ENCODE peak calls at places on chromosomes 7 and 10, in nine cellular contexts. D is small intestine; Q is lower lobe of right lung; W is adrenal gland; V is transverse colon; P is HAP-1; B is IMR-90; F is CD4-positive, CD25-positive, alpha-beta regulatory T cell; Z is keratinocyte. E is an unnamed sample.
A peak's percentile ranks its signal among the peaks of the same experiment; 100 is the strongest.

GRCh38 chr10:22716943-22717342 is 2.6 kb upstream of the PIP4K2A start:
- DNase-seq in D (no peak), Q (no peak), W (no peak), V (no peak), P (no peak), B (no peak), F (no peak), Z (no peak), E (no peak)

GRCh38 chr10:44417761-44418160 is 32.9 kb upstream of the CXCL12 start:
- DNase-seq in D (no peak), Q (no peak), W (no peak), V (no peak), P (no peak), B (no peak), F (no peak), Z (no peak), E (no peak)

GRCh38 chr10:89567566-89568245 is 32.3 kb upstream of the SLC16A12 start:
- DNase-seq in D (no peak), Q (no peak), W (no peak), V (no peak), P (no peak), B (peak; percentile 23), F (no peak), Z (no peak), E (no peak)

GRCh38 chr10:76036962-76037361 is 605.5 kb downstream of the LRMDA start:
- DNase-seq in D (peak; percentile 81), Q (no peak), W (no peak), V (peak; percentile 51), P (no peak), B (no peak), F (no peak), Z (no peak), E (no peak)

GRCh38 chr10:132397036-132397541 is at the start of gene PWWP2B:
- DNase-seq in D (peak; percentile 49), Q (peak; percentile 78), W (peak; percentile 70), V (peak; percentile 72), P (no peak), B (peak; percentile 19), F (peak; percentile 56), Z (no peak), E (peak; percentile 48)

GRCh38 chr10:76922666-76923065 is 714.9 kb downstream of the KCNMA1 start:
- DNase-seq in D (no peak), Q (no peak), W (no peak), V (no peak), P (no peak), B (no peak), F (no peak), Z (no peak), E (no peak)

GRCh38 chr10:114174462-114175190 is 623 bp upstream of the CCDC186 start:
- DNase-seq in D (no peak), Q (peak; percentile 82), W (peak; percentile 77), V (no peak), P (no peak), B (peak; percentile 39), F (no peak), Z (no peak), E (no peak)

GRCh38 chr10:132292972-132293415 is 14.8 kb downstream of the STK32C start:
- DNase-seq in D (no peak), Q (peak; percentile 34), W (no peak), V (peak; percentile 5), P (no peak), B (no peak), F (no peak), Z (no peak), E (no peak)

GRCh38 chr10:42593284-42593683 is 45.1 kb downstream of the ZNF33B start:
- DNase-seq in D (no peak), Q (no peak), W (no peak), V (no peak), P (no peak), B (no peak), F (no peak), Z (no peak), E (no peak)

GRCh38 chr10:133292919-133293809 is 15.5 kb downstream of the TUBGCP2 start:
- DNase-seq in D (no peak), Q (no peak), W (no peak), V (no peak), P (no peak), B (peak; percentile 75), F (no peak), Z (peak; percentile 78), E (no peak)

GRCh38 chr10:43249962-43250624 is 16.8 kb downstream of the RASGEF1A start:
- DNase-seq in D (no peak), Q (peak; percentile 35), W (peak; percentile 3), V (no peak), P (no peak), B (no peak), F (no peak), Z (no peak), E (no peak)

GRCh38 chr7:49775065-49775948 is 1.9 kb downstream of the VWC2 start:
- DNase-seq in D (no peak), Q (peak; percentile 47), W (no peak), V (peak; percentile 11), P (no peak), B (no peak), F (no peak), Z (no peak), E (peak; percentile 60)

GRCh38 chr7:13069832-13070231 is 382.4 kb downstream of the ARL4A start:
- DNase-seq in D (no peak), Q (no peak), W (no peak), V (no peak), P (no peak), B (peak; percentile 61), F (no peak), Z (no peak), E (no peak)

GRCh38 chr7:110835209-110835608 is 255.7 kb upstream of the LRRN3 start:
- DNase-seq in D (peak; percentile 59), Q (no peak), W (peak; percentile 31), V (peak; percentile 23), P (no peak), B (no peak), F (peak; percentile 14), Z (no peak), E (no peak)

GRCh38 chr10:46273506-46274477 is 13.0 kb upstream of the ANTXRL start:
- DNase-seq in D (no peak), Q (no peak), W (no peak), V (no peak), P (no peak), B (no peak), F (no peak), Z (no peak), E (no peak)

GRCh38 chr7:93053946-93054943 is 63.5 kb downstream of the SAMD9 start:
- DNase-seq in D (peak; percentile 36), Q (no peak), W (peak; percentile 9), V (peak; percentile 36), P (no peak), B (no peak), F (no peak), Z (no peak), E (no peak)

GRCh38 chr10:107502263-107502979 is 337.9 kb upstream of the SORCS1 start:
- DNase-seq in D (no peak), Q (no peak), W (no peak), V (no peak), P (no peak), B (no peak), F (no peak), Z (no peak), E (no peak)

GRCh38 chr7:130065500-130066152 is 4.7 kb upstream of the KLHDC10 start:
- DNase-seq in D (no peak), Q (no peak), W (peak; percentile 77), V (no peak), P (no peak), B (peak; percentile 37), F (no peak), Z (no peak), E (peak; percentile 26)

DNA sequence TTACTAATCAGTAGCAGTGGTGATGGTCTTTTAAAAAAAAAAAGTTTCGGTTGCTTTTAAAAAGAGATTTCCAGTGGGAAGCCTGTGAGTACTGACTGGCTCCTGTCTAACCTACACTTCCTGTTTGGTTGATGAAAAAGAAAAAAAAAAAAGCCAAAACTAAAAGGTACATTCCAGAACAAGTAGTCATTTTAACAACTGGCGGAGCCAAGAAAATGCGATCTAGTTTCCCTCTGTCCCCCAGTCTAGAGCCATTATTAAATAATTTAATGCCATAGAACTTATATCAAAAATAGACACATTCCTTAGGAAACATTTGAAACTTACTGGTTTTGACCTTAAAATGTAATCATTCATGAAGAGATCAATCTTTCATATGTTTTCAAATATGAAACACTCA is 254.2 kb upstream of the C7orf33 start:
- DNase-seq in D (no peak), Q (no peak), W (no peak), V (no peak), P (no peak), B (no peak), F (no peak), Z (no peak), E (no peak)
- H3K27me3 ChIP-seq in D (no peaks in the 10 kb centered on the region), Q (peaks cover 52% of the 10 kb centered on the region), W (peaks cover 29% of the 10 kb centered on the region), V (peaks cover 52% of the 10 kb centered on the region), P (peaks cover 27% of the 10 kb centered on the region), B (no peaks in the 10 kb centered on the region), F (peaks cover 42% of the 10 kb centered on the region), Z (peaks cover 5% of the 10 kb centered on the region), E (no peaks in the 10 kb centered on the region)

DNA sequence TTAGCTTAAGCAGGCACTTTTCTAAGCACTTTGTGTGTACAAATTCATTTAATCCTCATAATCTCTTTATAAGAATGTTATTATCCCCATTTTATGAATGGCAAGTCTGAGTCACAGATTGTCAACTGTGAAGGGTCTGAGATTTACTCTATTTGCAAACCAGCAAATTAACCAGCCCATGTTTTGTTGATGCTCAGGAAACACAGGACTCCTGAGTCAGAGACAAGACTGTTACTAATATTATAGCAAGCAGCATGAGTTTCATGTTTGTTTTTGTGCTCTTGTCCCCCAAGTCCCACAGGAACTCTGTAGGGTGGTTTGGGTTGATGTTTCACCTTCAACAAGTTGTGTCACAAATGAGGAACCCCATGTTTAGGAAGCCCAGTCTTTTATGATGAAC is 182.0 kb upstream of the PPP1R3A start:
- DNase-seq in D (no peak), Q (no peak), W (no peak), V (no peak), P (no peak), B (no peak), F (no peak), Z (no peak), E (no peak)
- H3K4me1 ChIP-seq in D (peaks cover 2% of the 10 kb centered on the region), Q (no peaks in the 10 kb centered on the region), W (no peaks in the 10 kb centered on the region), V (peaks cover 4% of the 10 kb centered on the region), P (no peaks in the 10 kb centered on the region), B (peaks cover 2% of the 10 kb centered on the region), F (no peaks in the 10 kb centered on the region), Z (no peaks in the 10 kb centered on the region), E (no peaks in the 10 kb centered on the region)

DNA sequence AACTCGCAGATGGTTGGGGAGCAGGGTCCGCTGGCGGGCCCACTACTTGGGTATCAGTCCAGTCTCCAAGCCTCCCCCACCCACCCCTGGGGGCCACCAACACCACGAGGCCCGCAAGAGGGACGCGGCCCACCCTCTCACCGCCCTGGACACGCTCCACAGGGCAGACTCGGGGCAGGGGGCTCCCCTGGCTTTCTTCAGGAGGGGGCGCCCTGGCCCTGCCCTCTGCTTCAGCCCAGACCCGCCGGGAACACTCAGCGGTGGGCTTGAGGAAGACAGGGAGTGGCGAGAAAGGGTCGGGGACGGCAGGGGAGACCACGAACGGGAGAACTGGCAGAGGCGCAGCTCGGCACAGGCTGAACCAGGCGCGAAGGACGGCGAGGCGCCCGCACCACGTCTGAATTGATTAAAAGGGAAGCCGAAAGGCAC is 1.6 kb downstream of the IGF2BP3 start:
- DNase-seq in D (no peak), Q (no peak), W (no peak), V (peak; percentile 8), P (no peak), B (no peak), F (peak; percentile 19), Z (no peak), E (no peak)
- H3K27me3 ChIP-seq in D (peaks cover 14% of the 10 kb centered on the region), Q (peaks cover 98% of the 10 kb centered on the region), W (peaks cover 97% of the 10 kb centered on the region), V (peaks cover 100% of the 10 kb centered on the region), P (no peaks in the 10 kb centered on the region), B (no peaks in the 10 kb centered on the region), F (peaks cover 68% of the 10 kb centered on the region), Z (peaks cover 52% of the 10 kb centered on the region), E (no peaks in the 10 kb centered on the region)

GRCh38 chr10:110354322-110354766 is 49.6 kb upstream of the SMNDC1 start:
- DNase-seq in D (peak; percentile 81), Q (peak; percentile 83), W (peak; percentile 93), V (peak; percentile 91), P (peak; percentile 9), B (peak; percentile 90), F (peak; percentile 70), Z (peak; percentile 78), E (peak; percentile 87)
- H3K4me1 ChIP-seq in D (peaks cover 5% of the 10 kb centered on the region), Q (peaks cover 27% of the 10 kb centered on the region), W (no peaks in the 10 kb centered on the region), V (peaks cover 3% of the 10 kb centered on the region), P (no peaks in the 10 kb centered on the region), B (peaks cover 37% of the 10 kb centered on the region), F (peaks cover 46% of the 10 kb centered on the region), Z (peaks cover 38% of the 10 kb centered on the region), E (peaks cover 10% of the 10 kb centered on the region)